ENCODE peak calls at places on chromosome 6, in eight cellular contexts. Q, G, P, B, V, K, N and U are unnamed samples.

GRCh38 chr6:139323511-139324445 is 32.0 kb upstream of the TXLNB start:
- DNase-seq in P (peak), V (peak), K (peak), N (peak), Q (peak), B (peak), G (peak), U (peak)

GRCh38 chr6:163427498-163428254 is 13.2 kb downstream of the QKI start:
- DNase-seq in B (no peak), G (peak), N (peak), P (peak), Q (no peak), K (no peak), V (no peak), U (no peak)

GRCh38 chr6:110882824-110883554 is 8.4 kb downstream of the AMD1 start:
- DNase-seq in N (peak), G (peak), P (no peak), V (no peak), Q (no peak), B (no peak), K (no peak), U (no peak)

GRCh38 chr6:88970301-88970700 is 6.9 kb upstream of the RNGTT start:
- DNase-seq in N (no peak), G (no peak), Q (no peak), V (no peak), P (no peak), K (no peak), B (no peak), U (no peak)

GRCh38 chr6:160790028-160790792 is 88.2 kb downstream of the PLG start:
- DNase-seq in K (no peak), G (no peak), P (no peak), B (no peak), N (peak), Q (no peak), V (no peak), U (no peak)

GRCh38 chr6:43695078-43695966 is 7.7 kb upstream of the MRPS18A start:
- DNase-seq in G (peak), P (no peak), K (peak), Q (no peak), V (no peak), B (no peak), N (no peak), U (no peak)

GRCh38 chr6:128005009-128005408 is 104.2 kb upstream of the THEMIS start:
- DNase-seq in P (no peak), V (no peak), G (peak), N (peak), B (no peak), Q (no peak), K (no peak), U (no peak)

GRCh38 chr6:28580484-28580883 is 54.8 kb downstream of the GPX5 start:
- DNase-seq in V (no peak), K (no peak), B (no peak), Q (no peak), P (no peak), G (no peak), N (peak), U (no peak)

GRCh38 chr6:118551063-118551672 is 3.1 kb downstream of the PLN start:
- DNase-seq in B (no peak), N (peak), V (no peak), G (peak), K (no peak), P (peak), Q (peak), U (no peak)

GRCh38 chr6:12354499-12354898 is 64.3 kb downstream of the EDN1 start:
- DNase-seq in V (no peak), P (peak), Q (peak), K (peak), N (peak), B (no peak), G (peak), U (no peak)

GRCh38 chr6:134004714-134005113 is 47.7 kb downstream of the SLC2A12 start:
- DNase-seq in K (no peak), P (no peak), N (no peak), V (no peak), Q (no peak), G (no peak), B (no peak), U (no peak)

GRCh38 chr6:53869964-53870363 is 75.2 kb downstream of the LRRC1 start:
- DNase-seq in V (no peak), Q (no peak), B (no peak), K (no peak), N (peak), P (no peak), G (peak), U (no peak)